ENCODE peak calls at places on chromosomes 16 and 17, in nine cellular contexts. D is H1, J is SK-N-SH, B is endothelial cell of umbilical vein, Z is HCT116, M is A549, U is WTC11, F is K562, N is GM12878. R is an unnamed sample.

GRCh38 chr16:2692948-2693651 is 10.8 kb downstream of the KCTD5 start:
- DNase-seq in J (no peak), Z (no peak), U (peak), B (no peak), F (peak), D (no peak), M (no peak), N (no peak), R (no peak)

GRCh38 chr16:29743475-29743826 is 2.3 kb downstream of the C16orf54 start:
- DNase-seq in U (no peak), B (no peak), F (no peak), D (no peak), J (no peak), N (no peak), M (no peak), Z (no peak), R (peak)

GRCh38 chr17:1562178-1562643 is 381 bp downstream of the PITPNA start:
- DNase-seq in N (no peak), F (peak), D (no peak), Z (no peak), U (no peak), B (peak), M (peak), J (peak), R (no peak)

GRCh38 chr17:52145496-52145895 is 13.0 kb downstream of the CA10 start:
- DNase-seq in Z (no peak), D (no peak), B (no peak), U (no peak), J (no peak), N (no peak), F (no peak), M (no peak), R (no peak)

GRCh38 chr17:70947636-70948565 is 778.6 kb downstream of the KCNJ2 start:
- DNase-seq in J (no peak), B (no peak), D (no peak), N (no peak), Z (no peak), M (no peak), F (no peak), U (no peak), R (no peak)

GRCh38 chr17:76032073-76032779 is 5.1 kb upstream of the EVPL start:
- DNase-seq in F (no peak), B (peak), Z (no peak), N (no peak), J (peak), M (no peak), U (no peak), D (no peak), R (no peak)

GRCh38 chr17:189444-189843 is 8.0 kb upstream of the DOC2B start:
- DNase-seq in B (no peak), N (peak), Z (no peak), U (no peak), M (no peak), F (no peak), J (no peak), D (no peak), R (no peak)

GRCh38 chr17:70099884-70100283 is 24.9 kb downstream of the KCNJ16 start:
- DNase-seq in M (no peak), J (no peak), D (no peak), B (peak), Z (no peak), N (no peak), F (no peak), U (no peak), R (no peak)

GRCh38 chr16:28623172-28623711 is 13.4 kb upstream of the SULT1A1 start:
- DNase-seq in U (peak), N (no peak), B (peak), Z (peak), F (peak), M (no peak), D (no peak), J (no peak), R (peak)

GRCh38 chr17:74244543-74244942 is 29.5 kb upstream of the DNAI2 start:
- DNase-seq in Z (no peak), B (no peak), N (no peak), F (no peak), J (no peak), M (no peak), U (no peak), D (no peak), R (no peak)

GRCh38 chr16:89564476-89565255 is 4.2 kb downstream of the RPL13 start:
- DNase-seq in N (no peak), F (no peak), Z (no peak), D (no peak), U (peak), B (no peak), J (no peak), M (no peak), R (peak)

GRCh38 chr16:65934443-65934842 is 432.0 kb upstream of the CDH5 start:
- DNase-seq in Z (no peak), B (no peak), D (no peak), N (no peak), U (no peak), F (no peak), M (no peak), J (no peak), R (no peak)

GRCh38 chr16:83475108-83475507 is 332.7 kb upstream of the HSBP1 start:
- DNase-seq in N (no peak), D (no peak), B (no peak), Z (no peak), U (no peak), M (no peak), F (no peak), J (no peak), R (peak)

GRCh38 chr17:7883781-7884386 is 4.7 kb upstream of the CHD3 start:
- DNase-seq in F (peak), D (no peak), M (peak), N (no peak), B (peak), Z (no peak), U (no peak), J (peak), R (peak)

GRCh38 chr17:82848022-82848592 is 8.3 kb upstream of the ZNF750 start:
- DNase-seq in M (no peak), B (peak), F (no peak), D (no peak), Z (no peak), J (no peak), U (no peak), N (no peak), R (no peak)

GRCh38 chr16:59113009-59113408 is 378.9 kb upstream of the GOT2 start:
- DNase-seq in D (no peak), N (no peak), B (no peak), Z (no peak), U (no peak), J (no peak), F (no peak), M (no peak), R (peak)

GRCh38 chr17:45117283-45117682 is 15.0 kb downstream of the PLCD3 start:
- DNase-seq in B (no peak), J (no peak), U (no peak), M (no peak), N (no peak), D (no peak), F (no peak), Z (no peak), R (no peak)

GRCh38 chr17:28643979-28644781 is 778 bp downstream of the BLTP2 start:
- DNase-seq in F (peak), U (peak), B (peak), D (no peak), Z (peak), M (peak), J (peak), N (no peak), R (peak)

GRCh38 chr16:50856991-50857390 is 115.1 kb downstream of the CYLD start:
- DNase-seq in Z (no peak), U (no peak), M (no peak), D (no peak), F (no peak), J (no peak), N (no peak), B (no peak), R (no peak)

DNA sequence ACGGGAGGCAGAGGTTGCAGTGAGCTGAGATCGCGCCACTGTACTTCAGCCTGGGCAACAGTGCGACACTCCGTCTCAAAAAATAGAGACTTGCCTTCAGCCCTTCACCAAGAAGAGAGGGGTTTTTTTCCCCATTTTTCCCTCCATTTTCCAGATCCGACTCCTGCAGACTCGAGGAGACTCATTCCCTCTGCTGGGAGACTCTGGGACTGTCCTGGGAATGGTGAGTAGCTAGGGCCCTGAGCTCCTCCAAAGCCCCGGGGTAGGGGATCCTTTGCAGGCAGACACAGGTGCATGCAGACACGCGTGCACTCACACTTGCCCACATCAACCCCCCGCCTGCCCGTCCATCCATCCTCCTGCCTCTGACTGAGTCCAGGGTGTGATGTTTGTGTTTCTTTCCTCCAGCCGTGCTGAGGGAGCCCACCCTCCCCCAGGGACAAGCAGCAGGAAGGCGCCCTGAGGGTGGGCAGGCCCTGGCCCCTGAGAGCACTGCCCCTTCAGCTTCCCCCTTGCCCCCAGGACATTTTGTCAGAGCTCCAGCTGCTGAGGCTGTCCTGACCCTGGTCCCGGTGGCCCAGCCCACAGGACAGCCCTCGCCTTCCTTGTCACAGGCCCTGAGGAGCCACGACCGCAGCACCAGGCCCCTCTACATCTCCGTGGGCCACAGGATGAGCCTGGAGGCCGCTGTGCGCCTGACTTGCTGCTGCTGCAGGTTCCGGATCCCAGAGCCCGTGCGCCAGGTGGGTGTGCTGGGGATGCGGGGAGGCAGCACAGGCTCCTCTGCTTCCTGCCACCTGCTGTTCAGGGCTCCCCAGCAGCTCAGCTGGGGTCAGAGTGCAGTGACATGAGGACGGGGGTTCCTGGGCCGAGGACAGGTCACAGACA is 10.2 kb downstream of the ENDOV start:
- DNase-seq in M (no peak), J (peak), U (no peak), Z (no peak), F (no peak), N (no peak), D (no peak), B (no peak), R (no peak)
- TF ChIP-seq CTCF in M (no peak), J (no peak), U (no peak), Z (no peak), F (no peak), N (no peak), D (no peak), B (no peak), R (no peak)

GRCh38 chr16:67259705-67260104 is 10.9 kb downstream of the SLC9A5 start:
- DNase-seq in M (no peak), N (no peak), B (no peak), J (no peak), U (no peak), Z (no peak), D (no peak), F (no peak), R (no peak)
- TF ChIP-seq MAX in M (no peak), N (no peak), B (no peak), J (no peak), U (no peak), Z (no peak), D (no peak), F (no peak), R (no peak)

DNA sequence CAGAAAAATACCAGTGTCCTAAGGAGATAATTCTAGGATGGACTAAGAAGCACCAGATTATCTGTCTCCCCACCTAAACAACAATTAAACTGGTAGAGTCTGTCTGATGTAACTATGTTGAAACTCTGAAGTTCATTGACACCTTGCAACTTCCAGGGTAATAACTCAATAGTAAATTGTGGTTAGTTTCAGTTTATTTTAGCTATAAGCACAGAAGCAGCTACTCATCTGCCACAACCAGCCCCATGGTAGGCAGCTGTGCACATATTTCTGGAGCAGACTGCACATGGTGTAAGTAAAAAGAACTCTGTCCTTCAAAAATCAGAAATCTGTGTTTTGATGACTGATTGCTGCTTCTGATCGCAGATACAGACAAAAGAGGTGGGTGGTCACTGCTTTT is 852.1 kb downstream of the CDH11 start:
- DNase-seq in F (no peak), D (no peak), N (no peak), U (no peak), B (no peak), J (no peak), Z (no peak), M (no peak), R (no peak)
- TF ChIP-seq CTCF in F (no peak), D (no peak), N (no peak), U (no peak), B (no peak), J (no peak), Z (no peak), M (no peak), R (no peak)

GRCh38 chr17:50209472-50210248 is 8.2 kb upstream of the COL1A1 start:
- DNase-seq in Z (no peak), B (no peak), M (no peak), D (no peak), N (no peak), F (peak), U (peak), J (peak), R (no peak)
- TF ChIP-seq MAX in Z (no peak), B (no peak), M (no peak), D (peak), N (no peak), F (no peak), U (peak), J (peak), R (no peak)

GRCh38 chr16:684067-684794 is at the start of gene JMJD8:
- DNase-seq in Z (peak), F (peak), J (peak), M (peak), U (peak), B (peak), N (no peak), D (peak), R (peak)

GRCh38 chr16:684961-685696 is 995 bp upstream of the JMJD8 start:
- DNase-seq in D (no peak), U (no peak), Z (no peak), F (no peak), B (no peak), J (no peak), M (no peak), N (no peak), R (peak)

GRCh38 chr16:686459-687260 is 2.5 kb upstream of the JMJD8 start:
- DNase-seq in F (no peak), D (no peak), M (no peak), N (no peak), B (no peak), U (no peak), Z (no peak), J (no peak), R (no peak)

GRCh38 chr16:687499-687898 is 2.7 kb downstream of the WDR24 start:
- DNase-seq in Z (no peak), N (no peak), D (no peak), U (no peak), M (no peak), B (no peak), J (no peak), F (no peak), R (no peak)

DNA sequence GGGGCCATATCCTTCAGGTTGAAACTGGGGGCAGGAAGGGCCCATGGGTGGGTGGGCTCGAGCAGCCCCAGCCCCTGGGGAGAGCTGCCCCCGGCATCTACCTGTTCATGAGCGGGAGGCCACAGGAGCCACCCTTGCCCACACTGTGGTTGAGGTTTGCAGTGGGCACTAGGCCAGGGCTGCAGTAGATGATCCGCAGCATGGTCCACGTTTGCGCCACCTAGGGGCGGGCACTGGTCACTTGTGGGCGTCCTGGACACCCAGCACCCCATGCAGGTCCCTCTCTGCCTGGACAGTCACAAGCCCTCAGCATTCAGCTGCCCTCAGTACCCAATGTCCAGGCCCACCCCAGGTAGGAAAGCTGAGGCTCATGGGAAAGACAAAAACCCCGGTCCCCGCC is 1.8 kb upstream of the JMJD8 start:
- DNase-seq in F (no peak), B (peak), D (no peak), M (no peak), Z (no peak), N (no peak), J (peak), U (peak), R (peak)
- TF ChIP-seq CTCF in F (peak), B (peak), D (peak), M (peak), Z (peak), N (peak), J (peak), U (peak), R (peak)

GRCh38 chr17:17943281-17943984 is 28.8 kb downstream of the TOM1L2 start:
- DNase-seq in N (no peak), F (no peak), Z (no peak), D (no peak), M (no peak), J (no peak), U (no peak), B (no peak), R (peak)
- TF ChIP-seq MAX in N (no peak), F (no peak), Z (no peak), D (no peak), M (no peak), J (no peak), U (no peak), B (no peak), R (no peak)

DNA sequence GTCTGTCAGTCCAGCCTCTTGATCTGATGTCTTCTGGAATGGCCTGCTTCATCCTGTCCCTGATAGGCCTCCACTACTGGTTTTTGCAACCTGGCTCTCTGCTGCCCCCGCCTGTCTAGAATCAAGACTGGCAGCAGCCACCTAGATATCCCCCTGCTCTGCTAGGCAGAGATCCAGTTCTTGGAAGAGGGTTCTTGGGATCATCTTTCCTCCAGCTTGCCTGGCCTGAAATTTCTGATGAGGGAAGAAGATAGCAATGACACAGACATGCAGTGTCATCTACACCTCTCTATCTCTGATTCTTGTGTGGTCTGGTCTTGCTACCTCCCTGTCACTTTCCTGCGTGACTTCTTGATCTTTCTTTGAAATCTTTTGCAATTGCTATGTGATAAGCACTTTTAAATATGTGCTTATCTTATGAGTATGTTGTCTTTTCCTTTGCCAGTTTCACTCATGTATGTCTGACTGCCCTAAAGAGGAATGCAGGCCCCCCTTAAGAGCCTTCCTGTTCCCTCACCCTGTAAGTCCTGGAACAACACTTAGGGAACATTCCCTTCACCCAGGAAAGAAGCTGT is 20.3 kb upstream of the NFATC3 start:
- DNase-seq in J (peak), B (peak), N (no peak), M (peak), D (no peak), Z (peak), F (peak), U (peak), R (peak)
- TF ChIP-seq CTCF in J (peak), B (peak), N (peak), M (peak), D (peak), Z (peak), F (peak), U (peak), R (peak)

GRCh38 chr16:22685162-22685830 is 128.7 kb upstream of the HS3ST2 start:
- DNase-seq in D (no peak), B (no peak), M (no peak), Z (no peak), J (no peak), U (no peak), F (no peak), N (no peak), R (no peak)
- TF ChIP-seq MAX in D (no peak), B (no peak), M (no peak), Z (no peak), J (no peak), U (no peak), F (no peak), N (no peak), R (no peak)

GRCh38 chr16:21265104-21265825 is 12.8 kb downstream of the CRYM start:
- DNase-seq in N (no peak), M (no peak), D (no peak), F (no peak), Z (no peak), U (no peak), J (no peak), B (no peak), R (no peak)
- TF ChIP-seq CTCF in N (no peak), M (no peak), D (no peak), F (no peak), Z (no peak), U (no peak), J (no peak), B (no peak), R (no peak)

R was measured in NB4.